ENCODE peak calls at places on chromosomes 12 and 14, in eight cellular contexts. One of them, this sample, is unnamed.
A peak's percentile ranks its signal among the peaks of the same experiment; 100 is the strongest.

GRCh38 chr14:36671149-36671548 is 9.5 kb downstream of the PAX9 start:
- DNase-seq in NAMALWA: no peak
- DNase-seq in NCI-H2029: no peak
- DNase-seq in activated CD4-positive, alpha-beta T cell treated with anti-CD3 and anti-CD28 coated beads, Interleukin-2, amount 50 U/mL, for 48 hours: no peak
- DNase-seq in effector memory CD4-positive, alpha-beta T cell: no peak
- DNase-seq in natural killer cell treated with Interleukin-12 subunit alpha and Interleukin-12 subunit beta and Interleukin-15 and Interleukin-18, amount 100 ng/mL, for 72 hours: no peak
- DNase-seq in foreskin melanocyte: no peak
- DNase-seq in left ventricle myocardium superior: no peak
- DNase-seq in this sample: no peak

GRCh38 chr14:50037837-50038236 is 78.5 kb downstream of the VCPKMT start:
- DNase-seq in NAMALWA: no peak
- DNase-seq in NCI-H2029: no peak
- DNase-seq in activated CD4-positive, alpha-beta T cell treated with anti-CD3 and anti-CD28 coated beads, Interleukin-2, amount 50 U/mL, for 48 hours: peak; percentile 49
- DNase-seq in effector memory CD4-positive, alpha-beta T cell: no peak
- DNase-seq in natural killer cell treated with Interleukin-12 subunit alpha and Interleukin-12 subunit beta and Interleukin-15 and Interleukin-18, amount 100 ng/mL, for 72 hours: no peak
- DNase-seq in foreskin melanocyte: no peak
- DNase-seq in left ventricle myocardium superior: no peak
- DNase-seq in this sample: peak; percentile 35

GRCh38 chr12:6771091-6771495 is 1.2 kb upstream of the LAG3 start:
- DNase-seq in NAMALWA: no peak
- DNase-seq in NCI-H2029: no peak
- DNase-seq in activated CD4-positive, alpha-beta T cell treated with anti-CD3 and anti-CD28 coated beads, Interleukin-2, amount 50 U/mL, for 48 hours: peak; percentile 43
- DNase-seq in effector memory CD4-positive, alpha-beta T cell: no peak
- DNase-seq in natural killer cell treated with Interleukin-12 subunit alpha and Interleukin-12 subunit beta and Interleukin-15 and Interleukin-18, amount 100 ng/mL, for 72 hours: peak; percentile 31
- DNase-seq in foreskin melanocyte: no peak
- DNase-seq in left ventricle myocardium superior: peak; percentile 38
- DNase-seq in this sample: no peak

GRCh38 chr12:123854918-123855317 is 92.8 kb downstream of the DNAH10 start:
- DNase-seq in NAMALWA: no peak
- DNase-seq in NCI-H2029: no peak
- DNase-seq in activated CD4-positive, alpha-beta T cell treated with anti-CD3 and anti-CD28 coated beads, Interleukin-2, amount 50 U/mL, for 48 hours: no peak
- DNase-seq in effector memory CD4-positive, alpha-beta T cell: no peak
- DNase-seq in natural killer cell treated with Interleukin-12 subunit alpha and Interleukin-12 subunit beta and Interleukin-15 and Interleukin-18, amount 100 ng/mL, for 72 hours: no peak
- DNase-seq in foreskin melanocyte: no peak
- DNase-seq in left ventricle myocardium superior: no peak
- DNase-seq in this sample: no peak

GRCh38 chr12:26891704-26892103 is 46.1 kb downstream of the INTS13 start:
- DNase-seq in NAMALWA: no peak
- DNase-seq in NCI-H2029: no peak
- DNase-seq in activated CD4-positive, alpha-beta T cell treated with anti-CD3 and anti-CD28 coated beads, Interleukin-2, amount 50 U/mL, for 48 hours: no peak
- DNase-seq in effector memory CD4-positive, alpha-beta T cell: no peak
- DNase-seq in natural killer cell treated with Interleukin-12 subunit alpha and Interleukin-12 subunit beta and Interleukin-15 and Interleukin-18, amount 100 ng/mL, for 72 hours: no peak
- DNase-seq in foreskin melanocyte: peak; percentile 3
- DNase-seq in left ventricle myocardium superior: no peak
- DNase-seq in this sample: no peak

GRCh38 chr14:54722791-54723432 is 156.0 kb downstream of the SAMD4A start:
- DNase-seq in NAMALWA: peak; percentile 62
- DNase-seq in NCI-H2029: no peak
- DNase-seq in activated CD4-positive, alpha-beta T cell treated with anti-CD3 and anti-CD28 coated beads, Interleukin-2, amount 50 U/mL, for 48 hours: no peak
- DNase-seq in effector memory CD4-positive, alpha-beta T cell: no peak
- DNase-seq in natural killer cell treated with Interleukin-12 subunit alpha and Interleukin-12 subunit beta and Interleukin-15 and Interleukin-18, amount 100 ng/mL, for 72 hours: no peak
- DNase-seq in foreskin melanocyte: no peak
- DNase-seq in left ventricle myocardium superior: no peak
- DNase-seq in this sample: no peak

GRCh38 chr12:94873368-94874085 is 130.0 kb downstream of the NDUFA12 start:
- DNase-seq in NAMALWA: no peak
- DNase-seq in NCI-H2029: no peak
- DNase-seq in activated CD4-positive, alpha-beta T cell treated with anti-CD3 and anti-CD28 coated beads, Interleukin-2, amount 50 U/mL, for 48 hours: no peak
- DNase-seq in effector memory CD4-positive, alpha-beta T cell: no peak
- DNase-seq in natural killer cell treated with Interleukin-12 subunit alpha and Interleukin-12 subunit beta and Interleukin-15 and Interleukin-18, amount 100 ng/mL, for 72 hours: peak; percentile 61
- DNase-seq in foreskin melanocyte: no peak
- DNase-seq in left ventricle myocardium superior: peak; percentile 45
- DNase-seq in this sample: peak; percentile 13

GRCh38 chr12:132327351-132328171 is 1.8 kb downstream of the GALNT9 start:
- DNase-seq in NAMALWA: no peak
- DNase-seq in NCI-H2029: no peak
- DNase-seq in activated CD4-positive, alpha-beta T cell treated with anti-CD3 and anti-CD28 coated beads, Interleukin-2, amount 50 U/mL, for 48 hours: peak; percentile 81
- DNase-seq in effector memory CD4-positive, alpha-beta T cell: no peak
- DNase-seq in natural killer cell treated with Interleukin-12 subunit alpha and Interleukin-12 subunit beta and Interleukin-15 and Interleukin-18, amount 100 ng/mL, for 72 hours: no peak
- DNase-seq in foreskin melanocyte: peak; percentile 6
- DNase-seq in left ventricle myocardium superior: no peak
- DNase-seq in this sample: peak; percentile 51

GRCh38 chr14:32256606-32257005 is 53.5 kb upstream of the RNU6-8 start:
- DNase-seq in NAMALWA: no peak
- DNase-seq in NCI-H2029: no peak
- DNase-seq in activated CD4-positive, alpha-beta T cell treated with anti-CD3 and anti-CD28 coated beads, Interleukin-2, amount 50 U/mL, for 48 hours: no peak
- DNase-seq in effector memory CD4-positive, alpha-beta T cell: no peak
- DNase-seq in natural killer cell treated with Interleukin-12 subunit alpha and Interleukin-12 subunit beta and Interleukin-15 and Interleukin-18, amount 100 ng/mL, for 72 hours: no peak
- DNase-seq in foreskin melanocyte: no peak
- DNase-seq in left ventricle myocardium superior: no peak
- DNase-seq in this sample: no peak

GRCh38 chr14:23379331-23380196 is 2.7 kb downstream of the CMTM5 start:
- DNase-seq in NAMALWA: peak; percentile 65
- DNase-seq in NCI-H2029: peak; percentile 100
- DNase-seq in activated CD4-positive, alpha-beta T cell treated with anti-CD3 and anti-CD28 coated beads, Interleukin-2, amount 50 U/mL, for 48 hours: peak; percentile 72
- DNase-seq in effector memory CD4-positive, alpha-beta T cell: peak; percentile 38
- DNase-seq in natural killer cell treated with Interleukin-12 subunit alpha and Interleukin-12 subunit beta and Interleukin-15 and Interleukin-18, amount 100 ng/mL, for 72 hours: no peak
- DNase-seq in foreskin melanocyte: no peak
- DNase-seq in left ventricle myocardium superior: peak; percentile 84
- DNase-seq in this sample: no peak

GRCh38 chr12:16626991-16627390 is 21.0 kb upstream of the LMO3 start:
- DNase-seq in NAMALWA: no peak
- DNase-seq in NCI-H2029: no peak
- DNase-seq in activated CD4-positive, alpha-beta T cell treated with anti-CD3 and anti-CD28 coated beads, Interleukin-2, amount 50 U/mL, for 48 hours: no peak
- DNase-seq in effector memory CD4-positive, alpha-beta T cell: no peak
- DNase-seq in natural killer cell treated with Interleukin-12 subunit alpha and Interleukin-12 subunit beta and Interleukin-15 and Interleukin-18, amount 100 ng/mL, for 72 hours: no peak
- DNase-seq in foreskin melanocyte: no peak
- DNase-seq in left ventricle myocardium superior: no peak
- DNase-seq in this sample: no peak

This sample was measured in mucosa of descending colon.